ENCODE peak calls at places on chromosomes 16 and 17, in four cellular contexts. D is cardiac muscle cell, P is PC-3, E is prostate gland. I is an unnamed sample. For H3K27me3, the result is how much of the 10 kb centered on the place peaks cover.

GRCh38 chr16:12186774-12187335 is 210.3 kb downstream of the SNX29 start:
- DNase-seq in D (no peak), P (peak), E (no peak), I (no peak)

GRCh38 chr16:30010817-30011504 is at the start of gene DOC2A:
- DNase-seq in P (no peak), D (peak), E (no peak), I (no peak)

GRCh38 chr17:68035131-68035522 is 408 bp upstream of the KPNA2 start:
- DNase-seq in D (peak), P (no peak), E (peak), I (peak)

GRCh38 chr16:11258553-11259287 is 2.7 kb upstream of the SOCS1 start:
- DNase-seq in P (no peak), D (no peak), E (no peak), I (no peak)

GRCh38 chr16:23757116-23757515 is 2.3 kb downstream of the CHP2 start:
- DNase-seq in E (no peak), D (no peak), P (no peak), I (no peak)

GRCh38 chr17:75430159-75430748 is 24.8 kb upstream of the GRB2 start:
- DNase-seq in D (peak), P (peak), E (no peak), I (no peak)

GRCh38 chr17:17395885-17396284 is 80.9 kb upstream of the MED9 start:
- DNase-seq in P (no peak), E (no peak), D (no peak), I (no peak)

GRCh38 chr17:63932008-63932561 is at the start of gene CD79B:
- DNase-seq in D (no peak), P (no peak), E (no peak), I (peak)

GRCh38 chr16:3101018-3101840 is 2.1 kb upstream of the ZSCAN10 start:
- DNase-seq in E (no peak), P (peak), D (peak), I (peak)

DNA sequence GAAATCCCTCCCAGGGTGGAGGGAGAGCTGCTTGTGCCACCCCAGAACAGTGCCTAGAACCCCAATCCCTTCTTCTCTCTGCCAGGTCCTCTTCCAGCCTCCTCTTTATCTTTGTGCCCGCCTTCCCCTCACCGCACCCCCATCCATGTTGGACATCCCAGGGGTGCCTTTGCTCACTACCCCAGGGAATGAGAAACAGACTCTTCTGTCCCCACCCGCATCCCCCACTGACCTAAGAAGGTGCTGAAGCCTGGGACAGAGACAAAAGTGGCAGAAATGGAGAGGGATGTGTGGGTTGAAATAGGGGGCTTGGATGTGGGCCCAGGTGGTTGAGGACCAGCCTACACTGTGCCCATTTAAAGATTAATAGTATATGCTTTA is 17.0 kb downstream of the ALOX15B start:
- DNase-seq in E (no peak), P (no peak), D (no peak), I (no peak)
- H3K27me3 ChIP-seq in E (under half), P (under half), D (under half), I (under half)

GRCh38 chr17:73423159-73423715 is 111.4 kb upstream of the CDC42EP4 start:
- DNase-seq in P (no peak), D (no peak), E (no peak), I (no peak)

GRCh38 chr17:73419896-73420295 is 108.1 kb upstream of the CDC42EP4 start:
- DNase-seq in D (no peak), E (no peak), P (no peak), I (no peak)

GRCh38 chr17:73422121-73422520 is 110.3 kb upstream of the CDC42EP4 start:
- DNase-seq in E (no peak), D (no peak), P (no peak), I (no peak)

GRCh38 chr17:73419051-73419450 is 107.2 kb upstream of the CDC42EP4 start:
- DNase-seq in E (no peak), D (no peak), P (no peak), I (no peak)

DNA sequence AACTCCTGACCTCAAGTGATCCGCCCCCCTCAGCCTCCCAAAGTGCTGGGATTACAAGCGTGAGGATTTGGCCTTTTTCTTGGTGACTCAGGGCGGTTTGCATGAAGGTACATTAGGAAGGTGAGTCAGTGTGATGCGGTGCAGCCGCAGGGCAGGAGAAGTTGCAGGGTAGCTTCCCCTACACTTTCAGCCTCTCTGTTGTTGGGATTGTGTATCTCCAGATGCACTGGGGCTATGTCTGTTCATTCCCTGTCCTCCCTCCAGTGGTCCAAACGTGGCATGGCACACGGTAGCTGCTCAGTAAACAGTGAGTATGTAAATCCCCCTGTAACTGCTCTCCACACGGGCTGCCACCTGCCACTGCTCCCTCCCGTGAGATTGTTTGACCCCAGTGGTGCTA is 109.1 kb upstream of the CDC42EP4 start:
- DNase-seq in E (no peak), P (peak), D (no peak), I (no peak)
- TF ChIP-seq CTCF in E (no peak), P (peak), D (peak), I (no peak)

DNA sequence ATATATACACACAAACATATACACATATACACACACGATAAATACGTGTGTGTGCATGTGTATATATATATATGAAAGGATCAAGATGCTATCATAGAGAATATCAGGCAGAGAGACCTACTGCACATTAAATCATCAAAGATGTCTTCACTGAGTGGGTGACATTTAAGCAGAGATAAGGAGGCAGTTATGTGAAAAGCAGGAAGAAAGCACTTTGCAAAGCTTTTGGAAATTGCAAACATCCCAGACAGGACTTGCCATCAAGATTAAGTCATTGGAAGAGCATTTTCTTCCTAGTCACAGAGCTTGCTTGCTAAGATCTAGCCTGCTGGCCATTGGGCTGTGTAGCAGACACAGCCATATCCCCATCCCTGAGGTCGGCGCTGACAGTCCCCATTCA is 56.4 kb downstream of the VAT1L start:
- DNase-seq in D (no peak), P (no peak), E (no peak), I (no peak)
- H3K27me3 ChIP-seq in D (under half), P (under half), E (under half), I (under half)

DNA sequence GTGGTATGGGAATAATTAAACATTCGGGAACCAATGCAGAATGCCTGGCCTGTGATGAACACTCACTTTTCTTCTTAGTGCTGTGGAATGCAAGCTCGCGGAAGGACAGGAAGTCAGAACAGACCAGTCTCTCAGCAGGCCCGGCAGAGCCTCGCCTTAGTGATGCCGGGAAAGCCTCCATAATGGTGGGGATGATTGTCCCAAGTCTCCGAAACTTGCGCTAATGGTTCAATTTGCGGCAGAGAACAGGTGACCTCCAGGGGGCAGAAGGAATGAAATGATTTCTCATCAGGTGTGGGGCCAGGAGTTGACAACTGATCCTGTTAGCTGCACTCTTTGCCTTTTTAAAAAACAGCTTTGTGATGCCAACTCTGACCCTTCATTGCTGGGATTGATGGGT is 170.6 kb downstream of the GSG1L start:
- DNase-seq in D (no peak), P (no peak), E (no peak), I (no peak)
- TF ChIP-seq CTCF in D (no peak), P (no peak), E (no peak), I (no peak)

I was measured in CD4-positive, alpha-beta T cell.